ENCODE peak calls at places on chromosomes 2 and 18, in eight cellular contexts. X is heart right ventricle, F is stomach, P is thyroid gland, K is HepG2, E is tibial artery, I is esophagus muscularis mucosa, G is hepatocyte. Z is an unnamed sample. For H3K4me1, the result is how much of the 10 kb centered on the place peaks cover.

GRCh38 chr18:41992066-41992465 is 37.0 kb downstream of the PIK3C3 start:
- DNase-seq in I (no peak), E (no peak), K (no peak), G (no peak), X (no peak), F (no peak), P (no peak), Z (no peak)

GRCh38 chr2:961786-962185 is 11.1 kb downstream of the SNTG2 start:
- DNase-seq in K (no peak), I (peak), F (no peak), P (no peak), X (no peak), G (no peak), E (no peak), Z (no peak)

GRCh38 chr2:24024018-24024417 is 14.1 kb downstream of the MFSD2B start:
- DNase-seq in P (no peak), G (no peak), X (peak), I (no peak), K (peak), F (no peak), E (no peak), Z (no peak)

GRCh38 chr2:190722061-190722759 is 73.3 kb downstream of the NAB1 start:
- DNase-seq in F (no peak), I (no peak), G (no peak), P (no peak), E (no peak), K (no peak), X (no peak), Z (peak)

GRCh38 chr18:79494936-79495335 is 99.2 kb downstream of the NFATC1 start:
- DNase-seq in E (peak), I (no peak), G (no peak), X (no peak), P (peak), K (no peak), F (no peak), Z (no peak)

GRCh38 chr2:238233625-238234024 is 6.2 kb downstream of the HES6 start:
- DNase-seq in X (no peak), I (no peak), F (no peak), E (no peak), G (no peak), P (no peak), K (no peak), Z (no peak)

GRCh38 chr18:41745166-41746049 is 209.6 kb upstream of the PIK3C3 start:
- DNase-seq in G (peak), K (peak), F (peak), I (no peak), X (peak), P (peak), E (no peak), Z (peak)

GRCh38 chr2:235856151-235856819 is 311.9 kb downstream of the GBX2 start:
- DNase-seq in X (no peak), K (no peak), P (no peak), I (no peak), G (no peak), E (no peak), F (no peak), Z (peak)

GRCh38 chr2:207051345-207051959 is 112.1 kb downstream of the CPO start:
- DNase-seq in E (no peak), I (no peak), P (no peak), K (no peak), F (no peak), G (no peak), X (no peak), Z (peak)
- TF ChIP-seq CTCF in E (no peak), I (no peak), P (no peak), K (no peak), F (no peak), G (no peak), X (no peak), Z (no peak)

GRCh38 chr2:126663184-126663963 is 7.4 kb downstream of the GYPC start:
- DNase-seq in X (no peak), F (no peak), G (no peak), I (no peak), P (no peak), K (no peak), E (no peak), Z (no peak)
- H3K4me1 ChIP-seq in X (half or more), F (half or more), G (under half), I (half or more), P (under half), K (under half), E (half or more), Z (under half)

GRCh38 chr2:10303174-10303633 is 500 bp downstream of the HPCAL1 start:
- DNase-seq in X (no peak), P (peak), K (no peak), E (no peak), F (peak), I (no peak), G (no peak), Z (peak)

GRCh38 chr2:10302479-10303173 is at the start of gene HPCAL1:
- DNase-seq in I (no peak), G (peak), P (peak), E (peak), K (peak), F (peak), X (peak), Z (peak)

GRCh38 chr2:10304458-10305253 is 2.0 kb downstream of the HPCAL1 start:
- DNase-seq in F (no peak), I (no peak), G (no peak), E (no peak), K (no peak), P (no peak), X (no peak), Z (no peak)

GRCh38 chr2:10305254-10305635 is 2.5 kb downstream of the HPCAL1 start:
- DNase-seq in I (no peak), F (no peak), G (no peak), P (no peak), E (no peak), X (no peak), K (no peak), Z (no peak)

DNA sequence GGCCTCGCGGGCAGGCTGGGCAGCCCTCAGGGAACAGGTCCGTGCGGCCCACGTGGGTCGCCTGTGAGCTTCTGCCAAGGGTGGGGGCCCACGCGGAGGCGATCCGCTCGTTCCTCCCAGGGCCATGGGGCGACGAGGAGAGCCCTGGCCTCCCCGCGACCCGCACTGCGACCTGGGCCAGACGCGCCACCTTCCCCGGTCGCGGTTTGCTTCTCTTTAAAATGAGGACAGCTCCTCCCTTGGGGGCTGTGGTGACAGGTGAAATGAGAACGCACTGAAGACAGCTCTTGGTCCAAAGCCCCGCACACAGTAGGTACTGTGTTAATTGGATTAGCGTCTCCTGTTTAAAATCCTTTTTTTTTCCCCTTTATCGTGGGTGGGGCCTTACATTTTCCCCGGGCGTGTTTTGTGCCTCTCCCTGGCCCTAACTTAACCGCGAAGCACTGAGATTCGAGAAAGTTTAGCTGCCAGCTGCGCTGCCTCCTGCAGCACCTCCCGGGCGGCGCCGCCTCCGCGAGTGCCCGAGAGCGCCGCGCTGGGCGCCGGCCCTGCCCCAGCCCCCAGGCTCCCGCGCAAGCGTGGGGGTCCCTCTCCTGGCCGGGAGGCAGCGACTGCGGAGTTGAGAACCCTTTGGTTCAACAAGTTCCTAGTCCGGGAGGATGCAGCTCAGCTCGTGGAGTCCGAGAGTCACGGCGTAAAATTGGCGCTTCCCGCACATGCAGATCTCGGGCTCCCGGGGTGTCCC is 1.1 kb downstream of the HPCAL1 start:
- DNase-seq in G (peak), X (peak), E (no peak), I (no peak), P (peak), K (peak), F (peak), Z (no peak)
- H3K27ac ChIP-seq in G (no peak), X (peak), E (peak), I (peak), P (peak), K (no peak), F (peak), Z (no peak)

GRCh38 chr2:65137197-65137780 is 7.4 kb upstream of the RAB1A start:
- DNase-seq in K (no peak), P (no peak), X (no peak), I (no peak), G (peak), E (no peak), F (no peak), Z (no peak)

GRCh38 chr2:65144571-65144970 is 14.7 kb upstream of the RAB1A start:
- DNase-seq in I (no peak), F (no peak), X (no peak), G (no peak), E (no peak), P (no peak), K (no peak), Z (no peak)

GRCh38 chr2:65146067-65146466 is 16.2 kb upstream of the RAB1A start:
- DNase-seq in I (no peak), X (no peak), F (no peak), G (no peak), E (no peak), P (no peak), K (no peak), Z (no peak)

DNA sequence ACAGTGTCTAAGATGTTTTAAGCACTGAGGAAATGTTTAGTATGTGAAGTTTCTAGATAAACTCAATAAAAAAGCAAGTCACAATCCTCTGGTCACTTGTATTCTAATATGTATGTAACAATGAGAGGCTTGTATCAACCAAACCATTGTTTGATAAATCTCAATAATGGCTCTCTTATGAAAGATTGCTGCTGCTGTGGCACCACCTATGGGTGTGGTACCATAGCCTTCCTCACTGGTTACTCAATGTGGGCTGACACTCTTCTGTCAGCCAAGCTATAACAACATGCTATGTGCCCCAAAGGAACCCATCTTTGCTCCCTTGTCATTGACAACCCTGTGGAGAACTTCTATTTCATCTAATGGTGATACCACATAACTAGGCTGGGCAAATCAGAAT is 12.6 kb upstream of the RAB1A start:
- DNase-seq in G (no peak), F (no peak), E (no peak), P (no peak), K (no peak), I (no peak), X (no peak), Z (no peak)
- TF ChIP-seq CTCF in G (no peak), F (peak), E (no peak), P (no peak), K (peak), I (no peak), X (no peak), Z (peak)

Z was measured in foreskin keratinocyte.